ENCODE peak calls at places on chromosomes 16 and 17, in nine cellular contexts. One of them, this sample, is unnamed.

GRCh38 chr17:27573971-27574525 is 56.9 kb upstream of the LGALS9 start:
- DNase-seq in NCI-H2081: no peak
- DNase-seq in T-helper 2 cell: no peak
- DNase-seq in WTC11: no peak
- DNase-seq in lower lobe of right lung: no peak
- DNase-seq in NCI-H2107: no peak
- DNase-seq in NCI-H226: no peak
- DNase-seq in CD8-positive, alpha-beta memory T cell: no peak
- DNase-seq in AG08395: peak
- DNase-seq in this sample: no peak

GRCh38 chr17:74730491-74731346 is 6.3 kb upstream of the RAB37 start:
- DNase-seq in NCI-H2081: no peak
- DNase-seq in T-helper 2 cell: no peak
- DNase-seq in WTC11: no peak
- DNase-seq in lower lobe of right lung: no peak
- DNase-seq in NCI-H2107: no peak
- DNase-seq in NCI-H226: no peak
- DNase-seq in CD8-positive, alpha-beta memory T cell: peak
- DNase-seq in AG08395: no peak
- DNase-seq in this sample: no peak

GRCh38 chr16:50708373-50709060 is 15.1 kb downstream of the NOD2 start:
- DNase-seq in NCI-H2081: no peak
- DNase-seq in T-helper 2 cell: no peak
- DNase-seq in WTC11: no peak
- DNase-seq in lower lobe of right lung: peak
- DNase-seq in NCI-H2107: no peak
- DNase-seq in NCI-H226: no peak
- DNase-seq in CD8-positive, alpha-beta memory T cell: no peak
- DNase-seq in AG08395: no peak
- DNase-seq in this sample: no peak

GRCh38 chr16:23855010-23855409 is 19.2 kb downstream of the PRKCB start:
- DNase-seq in NCI-H2081: no peak
- DNase-seq in T-helper 2 cell: no peak
- DNase-seq in WTC11: no peak
- DNase-seq in lower lobe of right lung: no peak
- DNase-seq in NCI-H2107: no peak
- DNase-seq in NCI-H226: no peak
- DNase-seq in CD8-positive, alpha-beta memory T cell: no peak
- DNase-seq in AG08395: no peak
- DNase-seq in this sample: no peak

GRCh38 chr16:71421911-71422310 is 19.9 kb downstream of the TLE7 start:
- DNase-seq in NCI-H2081: peak
- DNase-seq in T-helper 2 cell: no peak
- DNase-seq in WTC11: peak
- DNase-seq in lower lobe of right lung: no peak
- DNase-seq in NCI-H2107: no peak
- DNase-seq in NCI-H226: no peak
- DNase-seq in CD8-positive, alpha-beta memory T cell: no peak
- DNase-seq in AG08395: no peak
- DNase-seq in this sample: peak

GRCh38 chr17:58084317-58084981 is 1.2 kb downstream of the DYNLL2 start:
- DNase-seq in NCI-H2081: peak
- DNase-seq in T-helper 2 cell: peak
- DNase-seq in WTC11: peak
- DNase-seq in lower lobe of right lung: peak
- DNase-seq in NCI-H2107: peak
- DNase-seq in NCI-H226: no peak
- DNase-seq in CD8-positive, alpha-beta memory T cell: peak
- DNase-seq in AG08395: no peak
- DNase-seq in this sample: peak

GRCh38 chr16:6170022-6170421 is 1072.4 kb upstream of the EEF2KMT start:
- DNase-seq in NCI-H2081: no peak
- DNase-seq in T-helper 2 cell: no peak
- DNase-seq in WTC11: no peak
- DNase-seq in lower lobe of right lung: no peak
- DNase-seq in NCI-H2107: no peak
- DNase-seq in NCI-H226: no peak
- DNase-seq in CD8-positive, alpha-beta memory T cell: no peak
- DNase-seq in AG08395: no peak
- DNase-seq in this sample: no peak

GRCh38 chr16:69131749-69132423 is 502 bp downstream of the CHTF8 start:
- DNase-seq in NCI-H2081: peak
- DNase-seq in T-helper 2 cell: peak
- DNase-seq in WTC11: peak
- DNase-seq in lower lobe of right lung: peak
- DNase-seq in NCI-H2107: peak
- DNase-seq in NCI-H226: peak
- DNase-seq in CD8-positive, alpha-beta memory T cell: peak
- DNase-seq in AG08395: peak
- DNase-seq in this sample: peak

GRCh38 chr17:37476431-37477130 is 13.1 kb upstream of the DUSP14 start:
- DNase-seq in NCI-H2081: no peak
- DNase-seq in T-helper 2 cell: no peak
- DNase-seq in WTC11: no peak
- DNase-seq in lower lobe of right lung: no peak
- DNase-seq in NCI-H2107: no peak
- DNase-seq in NCI-H226: peak
- DNase-seq in CD8-positive, alpha-beta memory T cell: no peak
- DNase-seq in AG08395: no peak
- DNase-seq in this sample: no peak

GRCh38 chr17:82051776-82052637 is at the start of the genes GPS1 and RFNG:
- DNase-seq in NCI-H2081: peak
- DNase-seq in T-helper 2 cell: peak
- DNase-seq in WTC11: peak
- DNase-seq in lower lobe of right lung: peak
- DNase-seq in NCI-H2107: peak
- DNase-seq in NCI-H226: peak
- DNase-seq in CD8-positive, alpha-beta memory T cell: peak
- DNase-seq in AG08395: peak
- DNase-seq in this sample: peak

GRCh38 chr16:88076211-88076931 is 125.1 kb downstream of the BANP start:
- DNase-seq in NCI-H2081: no peak
- DNase-seq in T-helper 2 cell: no peak
- DNase-seq in WTC11: no peak
- DNase-seq in lower lobe of right lung: peak
- DNase-seq in NCI-H2107: no peak
- DNase-seq in NCI-H226: no peak
- DNase-seq in CD8-positive, alpha-beta memory T cell: no peak
- DNase-seq in AG08395: no peak
- DNase-seq in this sample: no peak

GRCh38 chr17:51044964-51045363 is 75.7 kb downstream of the SPAG9 start:
- DNase-seq in NCI-H2081: peak
- DNase-seq in T-helper 2 cell: no peak
- DNase-seq in WTC11: no peak
- DNase-seq in lower lobe of right lung: no peak
- DNase-seq in NCI-H2107: no peak
- DNase-seq in NCI-H226: no peak
- DNase-seq in CD8-positive, alpha-beta memory T cell: no peak
- DNase-seq in AG08395: no peak
- DNase-seq in this sample: no peak

GRCh38 chr17:36182176-36183000 is 6.0 kb upstream of the TBC1D3B start:
- DNase-seq in NCI-H2081: no peak
- DNase-seq in T-helper 2 cell: no peak
- DNase-seq in WTC11: peak
- DNase-seq in lower lobe of right lung: no peak
- DNase-seq in NCI-H2107: no peak
- DNase-seq in NCI-H226: no peak
- DNase-seq in CD8-positive, alpha-beta memory T cell: no peak
- DNase-seq in AG08395: peak
- DNase-seq in this sample: no peak

GRCh38 chr17:19744492-19744891 is 3.6 kb downstream of the ALDH3A1 start:
- DNase-seq in NCI-H2081: no peak
- DNase-seq in T-helper 2 cell: no peak
- DNase-seq in WTC11: peak
- DNase-seq in lower lobe of right lung: no peak
- DNase-seq in NCI-H2107: no peak
- DNase-seq in NCI-H226: no peak
- DNase-seq in CD8-positive, alpha-beta memory T cell: no peak
- DNase-seq in AG08395: no peak
- DNase-seq in this sample: peak

GRCh38 chr16:75550211-75550662 is 5.8 kb downstream of the TMEM231 start:
- DNase-seq in NCI-H2081: peak
- DNase-seq in T-helper 2 cell: no peak
- DNase-seq in WTC11: peak
- DNase-seq in lower lobe of right lung: no peak
- DNase-seq in NCI-H2107: no peak
- DNase-seq in NCI-H226: peak
- DNase-seq in CD8-positive, alpha-beta memory T cell: no peak
- DNase-seq in AG08395: no peak
- DNase-seq in this sample: no peak

GRCh38 chr17:13589658-13590057 is 12.1 kb downstream of the HS3ST3A1 start:
- DNase-seq in NCI-H2081: no peak
- DNase-seq in T-helper 2 cell: no peak
- DNase-seq in WTC11: no peak
- DNase-seq in lower lobe of right lung: no peak
- DNase-seq in NCI-H2107: no peak
- DNase-seq in NCI-H226: no peak
- DNase-seq in CD8-positive, alpha-beta memory T cell: no peak
- DNase-seq in AG08395: no peak
- DNase-seq in this sample: no peak

GRCh38 chr16:82633964-82634600 is 7.3 kb downstream of the CDH13 start:
- DNase-seq in NCI-H2081: no peak
- DNase-seq in T-helper 2 cell: no peak
- DNase-seq in WTC11: no peak
- DNase-seq in lower lobe of right lung: no peak
- DNase-seq in NCI-H2107: no peak
- DNase-seq in NCI-H226: no peak
- DNase-seq in CD8-positive, alpha-beta memory T cell: no peak
- DNase-seq in AG08395: peak
- DNase-seq in this sample: no peak

GRCh38 chr17:78472035-78472905 is 93.8 kb downstream of the PGS1 start:
- DNase-seq in NCI-H2081: no peak
- DNase-seq in T-helper 2 cell: no peak
- DNase-seq in WTC11: no peak
- DNase-seq in lower lobe of right lung: no peak
- DNase-seq in NCI-H2107: no peak
- DNase-seq in NCI-H226: no peak
- DNase-seq in CD8-positive, alpha-beta memory T cell: no peak
- DNase-seq in AG08395: no peak
- DNase-seq in this sample: no peak

GRCh38 chr17:51848451-51848850 is 310.1 kb downstream of the CA10 start:
- DNase-seq in NCI-H2081: no peak
- DNase-seq in T-helper 2 cell: no peak
- DNase-seq in WTC11: no peak
- DNase-seq in lower lobe of right lung: no peak
- DNase-seq in NCI-H2107: no peak
- DNase-seq in NCI-H226: no peak
- DNase-seq in CD8-positive, alpha-beta memory T cell: no peak
- DNase-seq in AG08395: no peak
- DNase-seq in this sample: no peak

GRCh38 chr17:77833769-77834168 is 124.7 kb upstream of the TNRC6C start:
- DNase-seq in NCI-H2081: no peak
- DNase-seq in T-helper 2 cell: no peak
- DNase-seq in WTC11: no peak
- DNase-seq in lower lobe of right lung: no peak
- DNase-seq in NCI-H2107: no peak
- DNase-seq in NCI-H226: no peak
- DNase-seq in CD8-positive, alpha-beta memory T cell: no peak
- DNase-seq in AG08395: no peak
- DNase-seq in this sample: no peak

GRCh38 chr17:77331161-77331864 is 190.5 kb downstream of the SEC14L1 start:
- DNase-seq in NCI-H2081: peak
- DNase-seq in T-helper 2 cell: peak
- DNase-seq in WTC11: peak
- DNase-seq in lower lobe of right lung: peak
- DNase-seq in NCI-H2107: peak
- DNase-seq in NCI-H226: peak
- DNase-seq in CD8-positive, alpha-beta memory T cell: peak
- DNase-seq in AG08395: peak
- DNase-seq in this sample: peak

GRCh38 chr16:74608944-74609343 is 2.0 kb upstream of the GLG1 start:
- DNase-seq in NCI-H2081: no peak
- DNase-seq in T-helper 2 cell: peak
- DNase-seq in WTC11: no peak
- DNase-seq in lower lobe of right lung: no peak
- DNase-seq in NCI-H2107: no peak
- DNase-seq in NCI-H226: no peak
- DNase-seq in CD8-positive, alpha-beta memory T cell: peak
- DNase-seq in AG08395: no peak
- DNase-seq in this sample: no peak

GRCh38 chr17:49993423-49994037 is 1.5 kb downstream of the DLX3 start:
- DNase-seq in NCI-H2081: peak
- DNase-seq in T-helper 2 cell: no peak
- DNase-seq in WTC11: peak
- DNase-seq in lower lobe of right lung: peak
- DNase-seq in NCI-H2107: no peak
- DNase-seq in NCI-H226: no peak
- DNase-seq in CD8-positive, alpha-beta memory T cell: no peak
- DNase-seq in AG08395: no peak
- DNase-seq in this sample: no peak

GRCh38 chr17:20116683-20117309 is 107.6 kb downstream of the SPECC1 start:
- DNase-seq in NCI-H2081: peak
- DNase-seq in T-helper 2 cell: peak
- DNase-seq in WTC11: peak
- DNase-seq in lower lobe of right lung: no peak
- DNase-seq in NCI-H2107: peak
- DNase-seq in NCI-H226: peak
- DNase-seq in CD8-positive, alpha-beta memory T cell: peak
- DNase-seq in AG08395: peak
- DNase-seq in this sample: peak

GRCh38 chr16:9658586-9658985 is 523.6 kb downstream of the GRIN2A start:
- DNase-seq in NCI-H2081: no peak
- DNase-seq in T-helper 2 cell: no peak
- DNase-seq in WTC11: no peak
- DNase-seq in lower lobe of right lung: no peak
- DNase-seq in NCI-H2107: no peak
- DNase-seq in NCI-H226: no peak
- DNase-seq in CD8-positive, alpha-beta memory T cell: no peak
- DNase-seq in AG08395: no peak
- DNase-seq in this sample: no peak

GRCh38 chr17:7589204-7589868 is 558 bp downstream of the SOX15 start:
- DNase-seq in NCI-H2081: no peak
- DNase-seq in T-helper 2 cell: peak
- DNase-seq in WTC11: peak
- DNase-seq in lower lobe of right lung: peak
- DNase-seq in NCI-H2107: no peak
- DNase-seq in NCI-H226: peak
- DNase-seq in CD8-positive, alpha-beta memory T cell: peak
- DNase-seq in AG08395: peak
- DNase-seq in this sample: no peak

GRCh38 chr16:48526958-48527331 is 83.0 kb downstream of the N4BP1 start:
- DNase-seq in NCI-H2081: no peak
- DNase-seq in T-helper 2 cell: no peak
- DNase-seq in WTC11: no peak
- DNase-seq in lower lobe of right lung: no peak
- DNase-seq in NCI-H2107: no peak
- DNase-seq in NCI-H226: no peak
- DNase-seq in CD8-positive, alpha-beta memory T cell: no peak
- DNase-seq in AG08395: no peak
- DNase-seq in this sample: no peak

GRCh38 chr17:28887871-28888471 is 9.6 kb downstream of the FLOT2 start:
- DNase-seq in NCI-H2081: no peak
- DNase-seq in T-helper 2 cell: no peak
- DNase-seq in WTC11: no peak
- DNase-seq in lower lobe of right lung: peak
- DNase-seq in NCI-H2107: no peak
- DNase-seq in NCI-H226: no peak
- DNase-seq in CD8-positive, alpha-beta memory T cell: no peak
- DNase-seq in AG08395: no peak
- DNase-seq in this sample: no peak

GRCh38 chr16:48904333-48904732 is 294.4 kb upstream of the N4BP1 start:
- DNase-seq in NCI-H2081: no peak
- DNase-seq in T-helper 2 cell: no peak
- DNase-seq in WTC11: no peak
- DNase-seq in lower lobe of right lung: no peak
- DNase-seq in NCI-H2107: no peak
- DNase-seq in NCI-H226: no peak
- DNase-seq in CD8-positive, alpha-beta memory T cell: no peak
- DNase-seq in AG08395: no peak
- DNase-seq in this sample: no peak

GRCh38 chr17:51961689-51962088 is 196.8 kb downstream of the CA10 start:
- DNase-seq in NCI-H2081: no peak
- DNase-seq in T-helper 2 cell: no peak
- DNase-seq in WTC11: no peak
- DNase-seq in lower lobe of right lung: no peak
- DNase-seq in NCI-H2107: no peak
- DNase-seq in NCI-H226: no peak
- DNase-seq in CD8-positive, alpha-beta memory T cell: no peak
- DNase-seq in AG08395: no peak
- DNase-seq in this sample: no peak

GRCh38 chr17:72775914-72776313 is 316.6 kb downstream of the SLC39A11 start:
- DNase-seq in NCI-H2081: peak
- DNase-seq in T-helper 2 cell: no peak
- DNase-seq in WTC11: no peak
- DNase-seq in lower lobe of right lung: no peak
- DNase-seq in NCI-H2107: no peak
- DNase-seq in NCI-H226: no peak
- DNase-seq in CD8-positive, alpha-beta memory T cell: no peak
- DNase-seq in AG08395: no peak
- DNase-seq in this sample: no peak

This sample was measured in HuH-7.5.